ENCODE peak calls at places on chromosomes 16 and 17, in seven cellular contexts. M is NCI-H1436; N is EL; I is NCI-H1092; L is fibroblast of lung; W is activated CD4-positive, CD25-positive, alpha-beta regulatory T cell; Z is iris pigment epithelial cell. O is an unnamed sample.

GRCh38 chr17:48107137-48108055 is at the start of gene SNX11:
- DNase-seq in W (peak; percentile 85), I (peak; percentile 78), L (peak; percentile 86), Z (peak; percentile 79), N (peak; percentile 96), M (peak; percentile 94), O (peak; percentile 70)

GRCh38 chr17:10127819-10128375 is 70.5 kb downstream of the GAS7 start:
- DNase-seq in L (peak; percentile 92), Z (peak; percentile 86), M (no peak), I (no peak), W (no peak), N (peak; percentile 81), O (peak; percentile 97)

GRCh38 chr16:63613701-63614100 is 1508.2 kb downstream of the CDH11 start:
- DNase-seq in W (no peak), L (peak; percentile 54), M (no peak), I (no peak), Z (no peak), N (no peak), O (no peak)

GRCh38 chr17:40625311-40625710 is 22.3 kb downstream of the SMARCE1 start:
- DNase-seq in I (no peak), N (no peak), L (no peak), M (no peak), Z (no peak), W (no peak), O (no peak)

GRCh38 chr17:5210853-5211252 is 19.2 kb upstream of the ZNF594 start:
- DNase-seq in Z (no peak), I (no peak), W (no peak), N (no peak), L (no peak), M (no peak), O (no peak)

GRCh38 chr17:6145946-6146345 is 75.8 kb downstream of the WSCD1 start:
- DNase-seq in Z (no peak), L (no peak), I (no peak), N (no peak), W (no peak), M (no peak), O (no peak)

GRCh38 chr16:48392407-48392806 is 7.2 kb upstream of the SIAH1 start:
- DNase-seq in I (no peak), W (no peak), L (no peak), N (no peak), Z (no peak), M (no peak), O (no peak)

GRCh38 chr17:36869441-36869840 is 67.8 kb upstream of the LHX1 start:
- DNase-seq in Z (no peak), N (no peak), L (no peak), W (no peak), I (no peak), M (no peak), O (no peak)

GRCh38 chr17:17902877-17903276 is 66.1 kb upstream of the SREBF1 start:
- DNase-seq in L (no peak), M (no peak), Z (no peak), I (no peak), N (no peak), W (no peak), O (no peak)

GRCh38 chr17:48213797-48214196 is 106.2 kb downstream of the SNX11 start:
- DNase-seq in L (no peak), I (no peak), M (no peak), N (no peak), W (no peak), Z (no peak), O (no peak)

O was measured in amniotic epithelial cell.